ENCODE peak calls at places on chromosomes 2 and 18, in seven cellular contexts. N is activated CD4-positive, alpha-beta memory T cell treated with anti-CD3 and anti-CD28 coated beads, Interleukin-2, amount 10 ng/mL, durations not matched to agents 7 days and 5 days; S is C1 segment of cervical spinal cord; P is OCI-LY7; R is epithelial cell of esophagus; O is T-cell; U is PC-3. I is an unnamed sample.
A peak's percentile ranks its signal among the peaks of the same experiment; 100 is the strongest.

GRCh38 chr2:50615296-50615695 is 416.6 kb downstream of the NRXN1 start:
- DNase-seq in P (no peak), N (no peak), S (no peak), R (no peak), U (no peak), O (no peak), I (no peak)

GRCh38 chr18:34329840-34330239 is 105.1 kb upstream of the NOL4 start:
- DNase-seq in S (no peak), O (no peak), N (no peak), P (no peak), U (no peak), R (no peak), I (no peak)

GRCh38 chr2:17538844-17539554 is 1.5 kb upstream of the VSNL1 start:
- DNase-seq in U (no peak), R (peak; percentile 98), P (no peak), S (no peak), O (no peak), N (no peak), I (peak; percentile 37)

GRCh38 chr2:1628893-1629292 is 115.4 kb downstream of the PXDN start:
- DNase-seq in U (peak; percentile 71), P (no peak), N (no peak), R (peak; percentile 97), S (no peak), O (no peak), I (no peak)

GRCh38 chr2:118853647-118854367 is 6.4 kb upstream of the EN1 start:
- DNase-seq in R (no peak), O (no peak), U (no peak), P (no peak), N (no peak), S (no peak), I (no peak)

GRCh38 chr2:110149330-110150220 is 34.0 kb upstream of the MALL start:
- DNase-seq in P (no peak), N (no peak), O (no peak), S (no peak), R (peak; percentile 75), U (peak; percentile 91), I (no peak)

GRCh38 chr2:23492941-23493340 is 108.0 kb downstream of the KLHL29 start:
- DNase-seq in S (no peak), U (no peak), N (no peak), R (peak; percentile 96), O (no peak), P (no peak), I (no peak)

GRCh38 chr18:2223859-2224258 is 347.4 kb downstream of the METTL4 start:
- DNase-seq in O (no peak), P (peak; percentile 24), N (no peak), S (no peak), R (peak; percentile 65), U (peak; percentile 70), I (peak; percentile 7)

GRCh38 chr18:34809697-34810096 is 99.6 kb downstream of the DTNA start:
- DNase-seq in U (peak; percentile 38), N (no peak), O (no peak), S (no peak), R (peak; percentile 69), P (no peak), I (peak; percentile 24)

GRCh38 chr2:210663574-210663973 is 107.2 kb downstream of the CPS1 start:
- DNase-seq in U (peak; percentile 46), N (no peak), P (no peak), O (no peak), S (no peak), R (peak; percentile 57), I (no peak)

GRCh38 chr2:11305958-11306357 is 38.5 kb downstream of the ROCK2 start:
- DNase-seq in N (no peak), U (peak; percentile 56), S (no peak), R (peak; percentile 11), O (no peak), P (no peak), I (no peak)

GRCh38 chr2:149329470-149330126 is 789 bp upstream of the LYPD6 start:
- DNase-seq in O (no peak), R (peak; percentile 81), P (no peak), S (peak; percentile 51), U (peak; percentile 71), N (no peak), I (peak; percentile 41)

GRCh38 chr2:217951521-217952247 is 51.1 kb downstream of the TNS1 start:
- DNase-seq in O (no peak), R (no peak), S (no peak), N (no peak), U (no peak), P (no peak), I (no peak)

GRCh38 chr18:46772396-46772795 is 15.5 kb upstream of the ST8SIA5 start:
- DNase-seq in R (no peak), N (no peak), P (peak; percentile 11), U (no peak), O (no peak), S (no peak), I (no peak)

GRCh38 chr2:37180006-37180639 is 8.3 kb downstream of the SULT6B1 start:
- DNase-seq in P (peak; percentile 43), U (no peak), N (no peak), S (no peak), O (no peak), R (peak; percentile 59), I (peak; percentile 21)

GRCh38 chr2:241762933-241763369 is 13.7 kb upstream of the GAL3ST2 start:
- DNase-seq in N (peak; percentile 87), S (no peak), O (peak; percentile 66), P (no peak), U (peak; percentile 48), R (no peak), I (peak; percentile 75)

GRCh38 chr18:63936156-63936931 is 12.8 kb upstream of the HMSD start:
- DNase-seq in S (peak; percentile 32), U (peak; percentile 74), P (peak; percentile 73), R (peak; percentile 84), O (peak; percentile 37), N (peak; percentile 76), I (peak; percentile 94)

GRCh38 chr2:109736177-109736827 is 57.8 kb upstream of the RGPD5 start:
- DNase-seq in P (peak; percentile 1), U (peak; percentile 77), S (no peak), O (no peak), N (peak; percentile 22), R (peak; percentile 59), I (peak; percentile 65)

GRCh38 chr18:35933982-35934381 is 38.5 kb upstream of the RMP24 start:
- DNase-seq in R (peak; percentile 87), U (peak; percentile 61), O (no peak), P (no peak), S (no peak), N (no peak), I (no peak)

GRCh38 chr2:238771193-238771592 is 76.7 kb upstream of the TWIST2 start:
- DNase-seq in R (no peak), P (no peak), S (no peak), O (no peak), N (no peak), U (peak; percentile 9), I (no peak)

GRCh38 chr18:69617888-69618287 is 217.2 kb downstream of the DOK6 start:
- DNase-seq in R (no peak), N (no peak), P (no peak), S (no peak), O (no peak), U (no peak), I (no peak)

GRCh38 chr2:7510353-7510752 is 593.1 kb downstream of the RNF144A start:
- DNase-seq in N (no peak), S (no peak), U (peak; percentile 61), R (no peak), P (no peak), O (no peak), I (no peak)

GRCh38 chr2:225103737-225104141 is 61.5 kb upstream of the DOCK10 start:
- DNase-seq in P (no peak), R (peak; percentile 4), O (no peak), N (no peak), S (no peak), U (peak; percentile 73), I (no peak)

GRCh38 chr2:60070851-60071250 is 482.6 kb downstream of the BCL11A start:
- DNase-seq in N (no peak), R (no peak), S (no peak), U (no peak), P (no peak), O (no peak), I (no peak)

GRCh38 chr2:212619954-212620353 is 81.4 kb upstream of the ERBB4 start:
- DNase-seq in O (no peak), R (peak; percentile 91), S (no peak), N (no peak), U (peak; percentile 98), P (no peak), I (no peak)

GRCh38 chr2:26567534-26567933 is 73.6 kb downstream of the CIB4 start:
- DNase-seq in S (no peak), R (no peak), O (no peak), N (no peak), P (no peak), U (no peak), I (no peak)

GRCh38 chr2:146221826-146222225 is 1623.0 kb upstream of the ACVR2A start:
- DNase-seq in S (no peak), R (no peak), P (no peak), U (no peak), N (no peak), O (no peak), I (no peak)

GRCh38 chr2:205772983-205773382 is 90.7 kb downstream of the NRP2 start:
- DNase-seq in O (no peak), P (no peak), U (no peak), R (no peak), N (no peak), S (no peak), I (no peak)

GRCh38 chr18:25561923-25562322 is 210.0 kb upstream of the ZNF521 start:
- DNase-seq in S (no peak), R (no peak), N (no peak), U (peak; percentile 31), P (peak; percentile 59), O (no peak), I (peak; percentile 32)

GRCh38 chr2:214325404-214325803 is 85.5 kb upstream of the VWC2L start:
- DNase-seq in P (no peak), N (no peak), S (no peak), R (no peak), U (no peak), O (no peak), I (no peak)

GRCh38 chr2:88099798-88100488 is 27.9 kb downstream of the FABP1 start:
- DNase-seq in U (peak; percentile 26), N (no peak), S (no peak), P (no peak), R (peak; percentile 78), O (no peak), I (no peak)

GRCh38 chr2:26461601-26462023 is 16.3 kb downstream of the OTOF start:
- DNase-seq in S (no peak), N (no peak), O (no peak), P (no peak), U (no peak), R (no peak), I (no peak)

GRCh38 chr2:136116813-136117390 is 1.0 kb downstream of the CXCR4 start:
- DNase-seq in U (no peak), N (peak; percentile 71), R (no peak), S (no peak), O (peak; percentile 84), P (peak; percentile 92), I (peak; percentile 90)

GRCh38 chr2:198534756-198535155 is 730.4 kb downstream of the PLCL1 start:
- DNase-seq in N (no peak), P (no peak), R (no peak), U (no peak), S (no peak), O (no peak), I (no peak)

GRCh38 chr18:29147944-29148343 is 971.0 kb upstream of the CDH2 start:
- DNase-seq in O (no peak), P (no peak), N (no peak), R (peak; percentile 72), U (peak; percentile 46), S (no peak), I (no peak)